ENCODE peak calls at places on chromosome 6, in seven cellular contexts. W is SK-N-SH, M is GM13977, E is A549, O is K562, G is tibial nerve, J is GM13976. Z is an unnamed sample.

GRCh38 chr6:132365319-132365907 is 35.9 kb downstream of the MOXD1 start:
- DNase-seq in J (peak), W (no peak), G (no peak), O (no peak), E (no peak), M (peak), Z (no peak)

GRCh38 chr6:123716506-123716905 is 79.8 kb upstream of the TRDN start:
- DNase-seq in W (no peak), E (no peak), M (no peak), G (no peak), J (no peak), O (no peak), Z (no peak)

GRCh38 chr6:31581511-31582229 is 554 bp downstream of the LTB start:
- DNase-seq in O (no peak), J (no peak), E (no peak), G (no peak), W (peak), M (no peak), Z (no peak)

GRCh38 chr6:140893432-140893831 is 1239.3 kb upstream of the GJE1 start:
- DNase-seq in G (no peak), E (no peak), M (no peak), O (no peak), J (no peak), W (no peak), Z (no peak)

GRCh38 chr6:71420693-71421328 is 132.2 kb downstream of the OGFRL1 start:
- DNase-seq in M (peak), E (peak), W (peak), J (peak), O (no peak), G (peak), Z (peak)

GRCh38 chr6:69866351-69867074 is at the start of gene COL19A1:
- DNase-seq in E (no peak), J (peak), G (no peak), O (no peak), W (peak), M (peak), Z (peak)

GRCh38 chr6:139698526-139699182 is 324.2 kb upstream of the CITED2 start:
- DNase-seq in G (no peak), M (no peak), O (no peak), E (no peak), W (no peak), J (no peak), Z (no peak)

GRCh38 chr6:32741203-32741960 is at the start of gene HLA-DQA2:
- DNase-seq in M (no peak), J (no peak), O (no peak), E (no peak), W (no peak), G (no peak), Z (no peak)

GRCh38 chr6:126261792-126262421 is 78.0 kb upstream of the CENPW start:
- DNase-seq in O (no peak), E (no peak), J (no peak), M (no peak), W (no peak), G (no peak), Z (no peak)

GRCh38 chr6:32415521-32416019 is 8.6 kb upstream of the BTNL2 start:
- DNase-seq in E (peak), J (peak), M (peak), O (peak), W (peak), G (peak), Z (peak)

GRCh38 chr6:62891065-62891647 is 320.1 kb upstream of the FKBP1C start:
- DNase-seq in W (peak), M (no peak), O (peak), G (no peak), J (no peak), E (no peak), Z (no peak)

GRCh38 chr6:138004423-138005287 is 102.6 kb downstream of the PERP start:
- DNase-seq in O (no peak), E (peak), J (peak), G (no peak), W (no peak), M (peak), Z (peak)

GRCh38 chr6:157539900-157540752 is 159.1 kb downstream of the ZDHHC14 start:
- DNase-seq in J (no peak), W (no peak), E (no peak), M (no peak), G (no peak), O (no peak), Z (no peak)

GRCh38 chr6:148021715-148022114 is 320.9 kb upstream of the SASH1 start:
- DNase-seq in O (no peak), G (no peak), W (no peak), J (no peak), M (no peak), E (no peak), Z (peak)

GRCh38 chr6:167799033-167799933 is 27.4 kb upstream of the AFDN start:
- DNase-seq in M (no peak), J (no peak), G (no peak), O (no peak), E (no peak), W (peak), Z (no peak)

GRCh38 chr6:122491915-122492537 is 20.4 kb upstream of the SERINC1 start:
- DNase-seq in O (peak), G (peak), E (peak), M (peak), J (peak), W (peak), Z (peak)

GRCh38 chr6:107778242-107778641 is 45.9 kb downstream of the SCML4 start:
- DNase-seq in J (no peak), G (no peak), M (no peak), W (no peak), E (no peak), O (no peak), Z (no peak)

GRCh38 chr6:152386131-152386530 is 251.0 kb downstream of the SYNE1 start:
- DNase-seq in M (no peak), J (no peak), G (no peak), E (no peak), O (no peak), W (no peak), Z (no peak)

GRCh38 chr6:3844097-3844463 is 5.1 kb upstream of the FAM50B start:
- DNase-seq in M (no peak), G (no peak), E (no peak), O (no peak), W (no peak), J (no peak), Z (no peak)

GRCh38 chr6:37399795-37400490 is 33.1 kb upstream of the CMTR1 start:
- DNase-seq in G (no peak), W (no peak), E (no peak), J (no peak), M (no peak), O (no peak), Z (no peak)

GRCh38 chr6:37725967-37726366 is 28.3 kb upstream of the MDGA1 start:
- DNase-seq in M (no peak), G (no peak), W (no peak), E (peak), O (no peak), J (no peak), Z (no peak)

GRCh38 chr6:22717906-22718305 is 148.5 kb downstream of the HDGFL1 start:
- DNase-seq in G (no peak), E (no peak), M (no peak), J (no peak), O (no peak), W (no peak), Z (no peak)

GRCh38 chr6:54935739-54936138 is 89.2 kb downstream of the FAM83B start:
- DNase-seq in W (no peak), M (no peak), E (peak), J (no peak), G (no peak), O (no peak), Z (no peak)

GRCh38 chr6:20160541-20161283 is 51.6 kb downstream of the MBOAT1 start:
- DNase-seq in G (no peak), O (no peak), E (no peak), M (no peak), J (no peak), W (no peak), Z (no peak)

GRCh38 chr6:123829302-123829953 is 25.8 kb downstream of the NKAIN2 start:
- DNase-seq in E (no peak), W (no peak), J (no peak), G (no peak), O (no peak), M (no peak), Z (no peak)

GRCh38 chr6:166955121-166955864 is 1.1 kb downstream of the RNASET2 start:
- DNase-seq in G (no peak), M (peak), E (peak), W (peak), O (peak), J (peak), Z (peak)

GRCh38 chr6:75946146-75946831 is 126.2 kb downstream of the IMPG1 start:
- DNase-seq in O (no peak), W (no peak), J (no peak), E (no peak), M (no peak), G (no peak), Z (no peak)

GRCh38 chr6:42522021-42522420 is 41.8 kb upstream of the UBR2 start:
- DNase-seq in O (no peak), E (no peak), W (no peak), G (no peak), J (no peak), M (no peak), Z (no peak)

GRCh38 chr6:34484899-34485298 is 19.0 kb downstream of the PACSIN1 start:
- DNase-seq in G (no peak), W (no peak), M (peak), J (peak), O (peak), E (no peak), Z (no peak)

GRCh38 chr6:39426057-39426592 is 103.6 kb upstream of the KCNK16 start:
- DNase-seq in O (no peak), E (peak), J (no peak), M (no peak), G (no peak), W (no peak), Z (no peak)

GRCh38 chr6:11770546-11771466 is 7.8 kb downstream of the ADTRP start:
- DNase-seq in W (peak), E (peak), G (peak), O (no peak), J (peak), M (no peak), Z (no peak)

GRCh38 chr6:9948600-9949138 is 466.2 kb downstream of the TFAP2A start:
- DNase-seq in G (no peak), M (no peak), W (no peak), E (no peak), J (no peak), O (no peak), Z (no peak)

GRCh38 chr6:143843689-143844405 is 709 bp downstream of the LTV1 start:
- DNase-seq in J (peak), O (no peak), G (no peak), E (peak), W (peak), M (no peak), Z (no peak)
- TF ChIP-seq CTCF in J (no peak), O (no peak), G (no peak), E (no peak), W (no peak), M (no peak), Z (no peak)

GRCh38 chr6:130276507-130276906 is 53.8 kb upstream of the SAMD3 start:
- DNase-seq in M (no peak), J (no peak), E (no peak), W (no peak), O (no peak), G (no peak), Z (no peak)

GRCh38 chr6:130288065-130288464 is 65.3 kb upstream of the SAMD3 start:
- DNase-seq in G (no peak), J (no peak), O (no peak), E (no peak), W (no peak), M (no peak), Z (no peak)

DNA sequence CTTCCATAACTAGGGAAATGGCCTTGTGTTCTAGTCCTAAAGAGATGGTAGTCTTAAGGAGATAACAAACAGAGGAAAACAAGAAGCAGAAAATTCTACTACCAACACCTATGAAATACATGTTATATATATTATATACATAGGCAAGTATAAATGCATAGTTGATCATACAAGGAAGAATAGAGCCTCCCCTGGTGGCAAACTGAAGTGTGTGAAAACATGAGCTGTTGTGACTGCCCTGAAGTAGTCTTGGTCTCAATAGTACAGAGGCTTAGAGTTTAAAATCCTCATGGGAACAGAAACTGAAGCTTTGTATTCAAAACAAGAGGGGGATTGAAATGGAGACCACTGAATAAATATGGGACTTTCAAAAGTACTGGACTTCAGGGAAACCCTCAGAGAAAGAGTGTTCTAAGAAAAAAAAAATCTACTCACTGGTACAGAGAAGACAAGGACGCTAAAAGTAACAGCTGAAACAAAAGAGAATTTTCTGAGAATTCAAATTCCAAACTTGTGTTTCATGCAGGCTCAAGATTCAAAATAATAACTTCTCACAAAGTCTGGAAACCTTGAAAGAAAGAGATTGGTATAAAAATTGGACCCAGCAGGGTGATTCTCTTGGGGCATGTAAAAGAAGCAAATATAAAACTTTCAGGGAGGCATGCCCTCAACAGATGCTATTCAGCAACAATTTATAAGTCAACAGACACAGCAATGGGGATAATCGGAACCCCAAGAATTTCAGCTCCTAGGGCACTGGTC is 59.7 kb upstream of the SAMD3 start:
- DNase-seq in O (no peak), E (no peak), W (peak), G (no peak), J (peak), M (peak), Z (no peak)
- TF ChIP-seq CTCF in O (peak), E (no peak), W (peak), G (no peak), J (peak), M (peak), Z (no peak)

DNA sequence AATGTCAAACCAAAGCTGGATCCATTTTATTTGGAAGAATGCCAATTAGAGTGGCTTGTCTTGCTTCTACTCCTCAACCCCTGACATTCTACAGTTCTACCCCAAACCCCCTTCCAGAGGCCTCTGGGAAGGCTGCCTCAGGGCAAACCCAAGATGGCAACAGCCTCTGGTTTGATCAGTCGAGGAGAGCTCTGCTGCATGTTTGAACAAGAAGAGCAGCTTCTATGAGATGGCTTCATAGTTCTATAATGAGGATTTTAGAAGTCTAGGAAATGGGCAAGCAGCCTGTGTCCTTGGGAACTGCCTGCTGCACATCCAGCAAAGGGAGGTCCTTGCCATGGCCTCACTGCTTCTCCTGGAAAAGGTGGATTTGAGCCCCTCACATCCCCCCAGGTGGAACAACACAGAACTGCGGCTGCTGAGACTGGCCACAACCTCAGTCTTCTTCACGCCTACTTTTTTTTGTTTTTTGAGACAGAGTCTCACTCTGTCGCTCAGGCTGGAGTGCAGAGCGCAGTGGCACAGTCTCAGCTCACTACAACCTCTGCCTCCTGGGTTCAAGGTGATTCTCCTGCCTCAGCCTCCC is 37.9 kb downstream of the ZC3H12D start:
- DNase-seq in M (no peak), G (no peak), W (no peak), J (no peak), E (peak), O (no peak), Z (no peak)
- TF ChIP-seq CTCF in M (no peak), G (no peak), W (no peak), J (no peak), E (no peak), O (no peak), Z (no peak)

DNA sequence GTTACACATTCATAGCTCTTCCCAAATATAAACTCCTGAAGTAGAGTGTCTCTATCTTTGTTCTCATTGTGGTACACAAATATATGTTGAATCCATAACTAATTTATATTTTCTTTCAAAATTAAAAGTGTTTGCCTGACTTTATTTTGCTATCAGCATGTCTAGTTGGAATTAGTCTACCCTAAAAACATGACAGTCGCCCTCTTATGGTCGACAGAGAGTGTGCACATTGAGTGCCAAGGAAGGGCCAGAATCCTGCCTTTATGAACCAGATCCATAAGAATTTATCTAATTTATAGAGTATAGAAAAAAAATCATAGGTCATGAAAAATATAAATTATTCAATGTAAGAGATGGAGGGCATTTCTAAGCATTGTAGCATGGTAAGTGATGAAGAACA is 12.3 kb upstream of the DEFB112 start:
- DNase-seq in M (no peak), G (no peak), O (peak), E (no peak), J (no peak), W (peak), Z (peak)
- TF ChIP-seq CTCF in M (peak), G (no peak), O (peak), E (no peak), J (peak), W (peak), Z (peak)

DNA sequence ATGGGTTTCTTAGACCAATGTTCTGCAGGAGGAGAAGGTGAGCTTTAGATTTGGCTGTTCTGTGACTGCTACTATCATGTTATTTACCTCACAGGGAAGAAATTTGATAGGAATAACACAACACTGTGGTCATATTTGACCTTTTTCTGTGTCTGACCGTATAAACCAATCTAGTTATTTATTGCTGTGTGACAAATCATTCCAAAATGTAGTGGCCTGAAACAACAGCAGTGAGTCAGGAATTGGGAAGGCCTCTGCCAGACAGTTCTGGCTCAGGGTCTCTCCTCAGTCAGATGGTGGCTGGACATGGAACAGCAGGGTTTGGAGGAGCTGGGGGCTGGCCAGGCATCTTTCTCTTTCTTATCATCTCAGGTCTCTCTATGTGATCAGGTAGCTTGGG is 33.0 kb downstream of the RIPOR2 start:
- DNase-seq in J (no peak), O (no peak), G (no peak), E (no peak), W (no peak), M (no peak), Z (no peak)
- TF ChIP-seq CTCF in J (no peak), O (no peak), G (no peak), E (no peak), W (no peak), M (no peak), Z (no peak)

DNA sequence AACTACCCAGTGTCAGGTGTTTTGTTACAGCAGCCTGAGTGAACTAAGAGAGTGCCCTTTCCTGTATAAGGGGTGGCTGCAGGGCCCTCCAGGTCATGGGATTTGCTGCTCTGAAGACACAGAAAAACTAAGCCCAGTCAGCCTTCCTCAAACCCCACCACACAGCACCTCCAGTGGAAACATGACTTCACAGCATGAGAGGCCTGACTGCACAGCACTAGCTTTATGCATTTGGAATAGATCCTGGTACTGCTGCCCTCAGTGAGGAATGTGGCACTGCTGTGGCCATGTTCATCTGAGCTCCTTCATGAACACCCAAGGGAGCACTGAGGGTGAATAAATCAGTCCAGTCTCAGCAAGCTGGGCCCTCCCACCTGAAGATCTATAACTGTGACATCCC is 296.1 kb upstream of the FOXQ1 start:
- DNase-seq in M (no peak), W (no peak), O (no peak), J (no peak), G (no peak), E (no peak), Z (no peak)
- TF ChIP-seq CTCF in M (no peak), W (no peak), O (peak), J (no peak), G (no peak), E (no peak), Z (no peak)

GRCh38 chr6:17167327-17167979 is 65.6 kb downstream of the STMND1 start:
- DNase-seq in G (no peak), J (no peak), W (peak), M (no peak), O (no peak), E (peak), Z (peak)
- TF ChIP-seq CTCF in G (no peak), J (no peak), W (peak), M (peak), O (peak), E (peak), Z (peak)